ENCODE peak calls at places on chromosomes 13 and 19, in five cellular contexts. N is breast epithelium; V is MM.1S; K is CD8-positive, alpha-beta T cell; O is aorta. L is an unnamed sample.

GRCh38 chr19:8149261-8150094 is at the start of gene FBN3:
- DNase-seq in V (no peak), N (no peak), O (no peak), K (no peak), L (no peak)

GRCh38 chr19:48669903-48670668 is 2.7 kb downstream of the NTN5 start:
- DNase-seq in K (no peak), N (no peak), O (no peak), V (no peak), L (no peak)

GRCh38 chr13:21297452-21297851 is 121.0 kb downstream of the MRPL57 start:
- DNase-seq in V (no peak), N (no peak), O (no peak), K (no peak), L (no peak)

GRCh38 chr19:29887498-29887897 is 54.5 kb upstream of the URI1 start:
- DNase-seq in V (no peak), K (no peak), O (peak; percentile 50), N (no peak), L (no peak)

GRCh38 chr13:109698779-109699178 is 87.6 kb downstream of the IRS2 start:
- DNase-seq in V (no peak), O (no peak), K (no peak), N (no peak), L (no peak)

GRCh38 chr13:27374650-27375049 is 49.8 kb upstream of the GTF3A start:
- DNase-seq in N (no peak), V (peak; percentile 61), K (peak; percentile 70), O (peak; percentile 77), L (peak; percentile 56)

GRCh38 chr19:10929402-10929794 is 787 bp downstream of the TIMM29 start:
- DNase-seq in K (no peak), O (no peak), N (no peak), V (no peak), L (no peak)

GRCh38 chr19:44367024-44367423 is 10.5 kb upstream of the ZNF112 start:
- DNase-seq in O (no peak), V (no peak), K (no peak), N (no peak), L (no peak)

GRCh38 chr13:97272526-97272925 is 50.4 kb downstream of the MBNL2 start:
- DNase-seq in N (no peak), V (no peak), O (no peak), K (no peak), L (no peak)

GRCh38 chr19:58409010-58409790 is 751 bp downstream of the ZNF584 start:
- DNase-seq in O (no peak), K (no peak), V (no peak), N (peak; percentile 52), L (no peak)

GRCh38 chr19:45403781-45404556 is 900 bp downstream of the PPP1R13L start:
- DNase-seq in K (peak; percentile 55), N (peak; percentile 81), V (peak; percentile 76), O (peak; percentile 86), L (peak; percentile 77)

GRCh38 chr19:20103091-20103501 is 25.3 kb downstream of the ZNF90 start:
- DNase-seq in V (no peak), K (no peak), N (no peak), O (no peak), L (no peak)

GRCh38 chr13:45918597-45918996 is 67.0 kb upstream of the SIAH3 start:
- DNase-seq in O (no peak), V (no peak), N (no peak), K (no peak), L (no peak)

GRCh38 chr19:35027851-35028599 is 2.2 kb upstream of the SCN1B start:
- DNase-seq in V (no peak), K (no peak), N (no peak), O (no peak), L (peak; percentile 34)

DNA sequence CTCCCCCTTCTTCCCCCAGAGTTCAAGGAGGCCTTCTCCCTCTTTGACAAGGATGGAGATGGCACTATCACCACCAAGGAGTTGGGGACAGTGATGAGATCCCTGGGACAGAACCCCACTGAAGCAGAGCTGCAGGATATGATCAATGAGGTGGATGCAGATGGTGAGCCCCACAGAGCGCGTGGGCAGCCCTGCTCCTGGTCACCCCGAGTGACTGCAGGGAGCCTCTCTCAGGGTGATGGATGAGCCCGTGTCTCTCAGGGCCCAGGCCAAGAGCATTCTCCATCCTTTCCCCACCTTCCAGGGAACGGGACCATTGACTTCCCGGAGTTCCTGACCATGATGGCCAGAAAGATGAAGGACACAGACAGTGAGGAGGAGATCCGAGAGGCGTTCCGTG is 7.0 kb downstream of the CALM3 start:
- DNase-seq in K (peak; percentile 31), N (peak; percentile 30), O (no peak), V (no peak), L (no peak)
- H3K4me1 ChIP-seq in K (peaks cover 46% of the 10 kb centered on the region), N (peaks cover 9% of the 10 kb centered on the region), O (no peaks in the 10 kb centered on the region), V (peaks cover 23% of the 10 kb centered on the region), L (peaks cover 58% of the 10 kb centered on the region)

DNA sequence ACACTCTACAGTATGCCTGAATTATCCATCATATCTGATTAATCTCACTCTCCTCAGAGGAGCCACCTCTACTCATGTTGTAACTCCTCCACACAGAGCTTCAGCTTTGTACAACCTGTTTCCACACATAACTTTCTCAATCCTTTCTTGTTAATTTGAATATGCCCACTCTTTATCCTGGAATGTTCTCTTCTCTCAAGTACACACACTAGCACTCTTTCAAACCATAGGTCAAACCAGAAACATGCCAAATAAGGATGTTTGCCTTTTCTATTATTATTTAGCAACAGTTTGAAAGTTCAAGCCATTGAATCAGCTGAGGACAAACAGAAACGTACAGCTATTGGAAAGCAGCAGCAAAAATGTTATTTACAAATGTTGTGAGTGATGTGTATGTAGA is 110.3 kb downstream of the MIPEP start:
- DNase-seq in O (no peak), V (no peak), N (no peak), K (no peak), L (no peak)
- H3K27ac ChIP-seq in O (no peak overlapping the region), V (no peak overlapping the region), N (no peak overlapping the region), K (no peak overlapping the region), L (no peak overlapping the region)

DNA sequence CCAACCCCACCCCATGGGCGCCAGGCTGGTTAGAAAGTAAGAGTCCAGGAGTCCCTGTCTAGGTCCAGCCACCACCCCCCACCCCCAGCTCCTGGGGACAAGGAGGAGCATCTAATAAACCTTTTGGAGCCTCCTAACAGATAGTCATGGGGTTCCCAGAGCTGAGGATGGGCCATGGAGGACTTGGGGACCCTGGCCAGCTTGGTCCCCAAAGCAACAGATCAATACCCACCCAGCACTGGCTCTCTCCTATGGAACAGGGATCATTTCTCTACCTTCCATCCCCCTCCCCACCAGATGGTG is 9.4 kb downstream of the NR2F6 start:
- DNase-seq in K (no peak), O (no peak), V (no peak), N (no peak), L (no peak)
- H3K4me3 ChIP-seq in K (no peak overlapping the region), O (no peak overlapping the region), V (no peak overlapping the region), N (peak overlapping the region; percentile 47), L (no peak overlapping the region)

GRCh38 chr19:3066482-3067049 is 4.3 kb upstream of the TLE5 start:
- DNase-seq in N (no peak), K (no peak), V (no peak), O (no peak), L (no peak)

GRCh38 chr19:3067549-3067948 is 5.3 kb upstream of the TLE5 start:
- DNase-seq in V (no peak), N (no peak), O (no peak), K (no peak), L (no peak)

GRCh38 chr19:3068071-3068470 is 5.8 kb upstream of the TLE5 start:
- DNase-seq in O (no peak), N (no peak), K (no peak), V (no peak), L (no peak)

GRCh38 chr19:3064011-3064330 is 1.7 kb upstream of the TLE5 start:
- DNase-seq in K (no peak), N (no peak), V (no peak), O (no peak), L (no peak)

GRCh38 chr19:3065675-3066357 is 3.5 kb upstream of the TLE5 start:
- DNase-seq in V (peak; percentile 68), N (no peak), K (no peak), O (no peak), L (no peak)
- H3K4me1 ChIP-seq in V (peaks cover 5% of the 10 kb centered on the region), N (peaks cover 3% of the 10 kb centered on the region), K (peaks cover 19% of the 10 kb centered on the region), O (no peaks in the 10 kb centered on the region), L (peaks cover 22% of the 10 kb centered on the region)

DNA sequence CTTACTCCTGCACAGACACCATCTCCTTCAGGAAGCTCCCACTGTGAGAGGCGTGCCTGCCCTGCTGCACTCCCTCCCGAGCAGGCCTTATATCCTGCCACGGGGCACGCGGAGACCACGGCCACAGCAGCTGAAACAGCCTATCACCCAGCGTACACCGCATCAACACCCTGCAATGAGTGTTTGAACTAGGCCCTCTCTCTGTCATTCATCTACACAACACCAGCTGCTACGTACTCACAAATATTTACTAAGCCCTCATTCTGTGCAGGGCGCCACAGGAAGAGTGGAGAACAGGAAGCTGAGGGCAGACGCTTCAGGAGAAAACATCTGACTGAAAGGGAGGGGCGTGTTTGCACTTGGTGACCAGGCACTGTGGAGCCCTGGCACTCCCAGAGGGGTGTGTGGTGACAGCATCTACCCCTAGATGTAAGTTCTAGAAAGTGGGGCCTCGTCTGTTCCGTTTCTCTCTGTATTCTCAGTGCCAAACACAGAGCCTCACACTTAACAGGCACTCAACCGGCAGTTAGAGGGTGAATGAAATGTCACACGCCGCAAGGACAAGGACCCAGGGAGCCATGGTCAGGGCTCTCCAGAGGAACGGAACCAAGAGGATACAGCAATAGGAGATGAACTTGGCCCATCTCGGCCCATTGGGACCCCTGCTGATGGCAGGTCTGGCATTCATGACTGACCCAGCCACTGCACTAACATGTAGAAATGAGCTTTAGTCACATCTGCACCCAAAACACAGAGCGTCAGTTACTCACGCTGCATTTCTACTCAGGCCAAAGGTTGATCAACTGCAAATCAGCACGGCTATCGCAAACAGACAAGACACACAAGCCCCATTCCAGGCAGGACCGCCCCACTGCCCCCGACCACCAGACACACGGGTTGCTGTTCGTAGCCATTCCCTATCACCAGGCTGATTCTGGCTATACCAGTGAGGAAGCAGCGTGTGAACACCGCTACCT is 15.7 kb downstream of the RANBP3 start:
- DNase-seq in K (peak; percentile 85), V (no peak), O (no peak), N (peak; percentile 64), L (peak; percentile 93)
- H3K27ac ChIP-seq in K (peak overlapping the region; percentile 81), V (no peak overlapping the region), O (no peak overlapping the region), N (peak overlapping the region; percentile 70), L (peak overlapping the region; percentile 78)

GRCh38 chr13:72458701-72459100 is 268.7 kb downstream of the MZT1 start:
- DNase-seq in K (no peak), N (no peak), O (no peak), V (peak; percentile 31), L (no peak)
- H3K4me3 ChIP-seq in K (no peak overlapping the region), N (no peak overlapping the region), O (no peak overlapping the region), V (no peak overlapping the region), L (no peak overlapping the region)

GRCh38 chr19:12948597-12949362 is 3.1 kb downstream of the RAD23A start:
- DNase-seq in K (no peak), V (no peak), N (no peak), O (no peak), L (peak; percentile 28)
- H3K4me1 ChIP-seq in K (peaks cover 27% of the 10 kb centered on the region), V (peaks cover 7% of the 10 kb centered on the region), N (peaks cover 8% of the 10 kb centered on the region), O (no peaks in the 10 kb centered on the region), L (peaks cover 25% of the 10 kb centered on the region)